ENCODE peak calls at places on chromosome 13, in eight cellular contexts. L, J, S, I, O, V, F and T are unnamed samples.

GRCh38 chr13:77506874-77507273 is 28.6 kb upstream of the SCEL start:
- DNase-seq in L (no peak), S (no peak), J (no peak), F (no peak), O (no peak), V (no peak), I (no peak), T (no peak)

GRCh38 chr13:88068975-88069374 is 397.8 kb downstream of the SLITRK5 start:
- DNase-seq in L (no peak), J (no peak), O (peak), F (no peak), S (no peak), V (no peak), I (no peak), T (peak)

GRCh38 chr13:113973218-113974164 is at the start of gene C13orf46:
- DNase-seq in V (no peak), F (no peak), L (no peak), I (no peak), J (no peak), O (no peak), S (no peak), T (no peak)

GRCh38 chr13:70390968-70391367 is 282.7 kb upstream of the KLHL1 start:
- DNase-seq in I (no peak), L (no peak), S (no peak), J (no peak), V (no peak), O (no peak), F (no peak), T (no peak)

GRCh38 chr13:75352641-75353327 is 129.2 kb downstream of the TBC1D4 start:
- DNase-seq in F (no peak), S (no peak), L (no peak), J (no peak), V (peak), O (no peak), I (no peak), T (no peak)

GRCh38 chr13:78022164-78022877 is 103.7 kb upstream of the EDNRB start:
- DNase-seq in F (peak), V (peak), I (peak), J (peak), S (no peak), O (peak), L (no peak), T (no peak)

GRCh38 chr13:76696370-76696769 is 189.8 kb downstream of the KCTD12 start:
- DNase-seq in J (no peak), V (peak), L (no peak), S (no peak), I (no peak), F (no peak), O (no peak), T (no peak)

GRCh38 chr13:30373727-30374126 is 48.6 kb upstream of the UBE2L5 start:
- DNase-seq in O (no peak), V (no peak), I (no peak), L (no peak), J (peak), S (peak), F (no peak), T (no peak)

GRCh38 chr13:35764359-35765015 is 288.0 kb upstream of the MAB21L1 start:
- DNase-seq in L (no peak), F (no peak), S (no peak), O (no peak), I (no peak), V (no peak), J (no peak), T (no peak)

GRCh38 chr13:98370806-98371553 is 193.9 kb upstream of the RNF113B start:
- DNase-seq in O (peak), F (no peak), J (no peak), V (peak), I (no peak), S (no peak), L (no peak), T (no peak)

GRCh38 chr13:105047676-105048295 is 1487.7 kb downstream of the EFNB2 start:
- DNase-seq in V (no peak), S (no peak), I (no peak), J (no peak), L (no peak), O (no peak), F (no peak), T (no peak)

GRCh38 chr13:50521191-50521590 is 322.3 kb downstream of the DLEU7 start:
- DNase-seq in S (no peak), O (no peak), I (no peak), F (no peak), L (no peak), J (no peak), V (no peak), T (no peak)